ENCODE peak calls at places on chromosomes 13 and 19, in nine cellular contexts. Y is Right ventricle myocardium superior; B is psoas muscle; T is left kidney; D is AG04450; R is KG1; A is thoracic aorta; O is neural crest cell; Q is activated CD4-positive, alpha-beta T cell treated with anti-CD3 and anti-CD28 coated beads for 24 hours. P is an unnamed sample.

GRCh38 chr19:16456652-16457194 is 15.0 kb downstream of the EPS15L1 start:
- DNase-seq in Y (no peak), B (no peak), T (no peak), D (no peak), R (no peak), A (no peak), O (no peak), Q (no peak), P (no peak)

GRCh38 chr13:106337096-106337495 is 198.4 kb downstream of the EFNB2 start:
- DNase-seq in Y (no peak), B (no peak), T (no peak), D (peak), R (no peak), A (no peak), O (no peak), Q (no peak), P (no peak)

GRCh38 chr19:15476334-15476733 is 3.0 kb downstream of the PGLYRP2 start:
- DNase-seq in Y (no peak), B (no peak), T (no peak), D (no peak), R (no peak), A (no peak), O (no peak), Q (no peak), P (no peak)

GRCh38 chr13:79637086-79637763 is 156.3 kb downstream of the NDFIP2 start:
- DNase-seq in Y (peak), B (peak), T (no peak), D (no peak), R (no peak), A (no peak), O (no peak), Q (no peak), P (no peak)

GRCh38 chr13:98544105-98544710 is 32.7 kb downstream of the STK24 start:
- DNase-seq in Y (no peak), B (peak), T (no peak), D (no peak), R (no peak), A (no peak), O (no peak), Q (no peak), P (no peak)

GRCh38 chr19:38993271-38993670 is 17.7 kb upstream of the FBXO17 start:
- DNase-seq in Y (no peak), B (no peak), T (no peak), D (no peak), R (no peak), A (no peak), O (no peak), Q (no peak), P (no peak)

GRCh38 chr19:16825312-16826168 is 3.7 kb upstream of the SIN3B start:
- DNase-seq in Y (peak), B (peak), T (peak), D (peak), R (no peak), A (no peak), O (no peak), Q (no peak), P (no peak)

GRCh38 chr19:38649305-38650179 is 2.1 kb downstream of the ACTN4 start:
- DNase-seq in Y (no peak), B (peak), T (peak), D (no peak), R (no peak), A (no peak), O (no peak), Q (no peak), P (no peak)

GRCh38 chr13:105087941-105088340 is 1447.5 kb downstream of the EFNB2 start:
- DNase-seq in Y (no peak), B (no peak), T (peak), D (no peak), R (no peak), A (no peak), O (no peak), Q (no peak), P (no peak)

GRCh38 chr19:22595422-22595821 is 38.7 kb upstream of the ZNF492 start:
- DNase-seq in Y (no peak), B (no peak), T (no peak), D (no peak), R (no peak), A (no peak), O (no peak), Q (no peak), P (no peak)

GRCh38 chr13:39149896-39150295 is 111.6 kb downstream of the NHLRC3 start:
- DNase-seq in Y (no peak), B (no peak), T (no peak), D (no peak), R (no peak), A (no peak), O (no peak), Q (no peak), P (no peak)

GRCh38 chr19:1452802-1453524 is 3.0 kb downstream of the APC2 start:
- DNase-seq in Y (no peak), B (peak), T (no peak), D (no peak), R (no peak), A (no peak), O (no peak), Q (no peak), P (no peak)

GRCh38 chr13:37709318-37709717 is 110.8 kb upstream of the POSTN start:
- DNase-seq in Y (no peak), B (no peak), T (no peak), D (no peak), R (no peak), A (no peak), O (no peak), Q (no peak), P (no peak)

GRCh38 chr19:19860756-19861390 is 4.8 kb upstream of the ZNF253 start:
- DNase-seq in Y (no peak), B (no peak), T (peak), D (no peak), R (no peak), A (no peak), O (no peak), Q (peak), P (no peak)

GRCh38 chr13:36841411-36841810 is 22.4 kb downstream of the RFXAP start:
- DNase-seq in Y (no peak), B (no peak), T (no peak), D (no peak), R (no peak), A (no peak), O (no peak), Q (no peak), P (no peak)

GRCh38 chr19:10551698-10552301 is 8.1 kb downstream of the ATG4D start:
- DNase-seq in Y (no peak), B (no peak), T (no peak), D (no peak), R (peak), A (no peak), O (no peak), Q (no peak), P (no peak)